ENCODE peak calls at places on chromosomes 12 and 14, in four cellular contexts. R is CD8-positive, alpha-beta memory T cell; Q is colonic mucosa; V is esophagus squamous epithelium. F is an unnamed sample.

GRCh38 chr12:77402726-77403125 is 337.4 kb upstream of the E2F7 start:
- DNase-seq in R (no peak), Q (no peak), V (no peak), F (no peak)

GRCh38 chr12:91331371-91331770 is 148.8 kb upstream of the DCN start:
- DNase-seq in R (no peak), Q (no peak), V (no peak), F (no peak)

GRCh38 chr12:77751939-77752338 is 78.8 kb upstream of the NAV3 start:
- DNase-seq in R (no peak), Q (no peak), V (no peak), F (no peak)

GRCh38 chr12:86521870-86522269 is 265.7 kb upstream of the MGAT4C start:
- DNase-seq in R (no peak), Q (no peak), V (no peak), F (no peak)

GRCh38 chr14:70785556-70785955 is 23.8 kb downstream of the MAP3K9 start:
- DNase-seq in R (no peak), Q (no peak), V (no peak), F (no peak)

GRCh38 chr12:88113871-88114270 is 28.0 kb downstream of the CEP290 start:
- DNase-seq in R (no peak), Q (no peak), V (no peak), F (no peak)

GRCh38 chr12:18752947-18753346 is 15.0 kb downstream of the CAPZA3 start:
- DNase-seq in R (no peak), Q (no peak), V (no peak), F (no peak)

GRCh38 chr12:104695453-104696148 is 238.9 kb downstream of the CHST11 start:
- DNase-seq in R (peak; percentile 80), Q (no peak), V (no peak), F (peak; percentile 58)

GRCh38 chr12:49347307-49348237 is 884 bp downstream of the DNAJC22 start:
- DNase-seq in R (peak; percentile 72), Q (peak; percentile 93), V (no peak), F (no peak)

GRCh38 chr12:14261861-14262260 is 103.6 kb upstream of the ATF7IP start:
- DNase-seq in R (no peak), Q (no peak), V (no peak), F (no peak)

GRCh38 chr12:14261096-14261495 is 104.4 kb upstream of the ATF7IP start:
- DNase-seq in R (no peak), Q (peak; percentile 33), V (no peak), F (no peak)

GRCh38 chr12:14259481-14260010 is 105.9 kb upstream of the ATF7IP start:
- DNase-seq in R (no peak), Q (no peak), V (no peak), F (no peak)

GRCh38 chr12:14258468-14258947 is 107.0 kb upstream of the ATF7IP start:
- DNase-seq in R (no peak), Q (peak; percentile 33), V (no peak), F (no peak)

DNA sequence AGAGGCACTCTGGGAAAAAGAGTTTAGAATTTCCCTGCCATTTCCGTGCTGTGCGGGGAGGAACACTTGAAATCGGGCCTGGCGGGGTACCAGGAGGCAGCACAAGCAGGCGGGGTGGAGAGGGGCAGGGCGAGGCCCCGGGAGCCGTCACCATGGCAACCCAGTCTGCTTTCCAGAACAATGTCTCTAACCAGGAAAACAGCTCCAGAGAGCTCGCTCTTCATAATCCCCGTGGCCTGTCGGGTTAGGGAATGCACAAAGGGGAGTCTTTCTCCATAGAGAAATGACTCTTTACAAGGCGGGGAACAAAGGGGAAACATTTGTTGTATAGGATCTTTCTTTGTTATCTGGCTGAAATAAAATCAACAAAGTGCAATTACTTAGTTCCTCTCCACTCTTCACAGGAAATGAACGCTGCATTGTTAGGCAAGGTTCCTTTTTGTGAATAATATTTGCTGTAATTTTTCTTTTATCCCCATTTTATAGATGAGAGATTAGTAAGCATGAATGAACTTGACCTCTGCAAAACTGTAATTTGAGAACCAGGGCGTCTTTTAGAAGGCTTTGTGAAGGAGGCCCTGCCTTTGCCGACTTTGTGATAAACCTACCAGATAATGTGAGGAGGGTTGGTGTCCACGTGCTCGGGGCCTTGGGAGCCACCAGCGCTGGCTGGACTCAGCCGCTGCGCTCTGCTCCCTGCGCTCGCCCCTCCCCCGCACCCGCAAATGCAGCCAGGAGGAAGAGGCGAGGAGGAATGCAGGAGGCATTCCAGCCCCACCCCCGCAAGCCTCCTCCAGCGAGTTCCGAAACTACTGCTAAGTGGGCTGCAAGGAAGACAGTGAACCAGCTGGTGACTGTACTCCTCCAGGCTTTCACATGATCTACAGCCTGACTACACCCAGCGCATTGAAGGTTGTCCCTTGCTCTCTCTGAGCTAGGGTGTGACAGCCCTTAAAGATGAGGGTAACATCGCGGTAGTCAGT is 105.2 kb upstream of the ATF7IP start:
- DNase-seq in R (no peak), Q (peak; percentile 94), V (peak; percentile 39), F (peak; percentile 78)
- H3K4me1 ChIP-seq in R (peaks cover 33% of the 10 kb centered on the region), Q (no peaks in the 10 kb centered on the region), V (peaks cover 37% of the 10 kb centered on the region), F (peaks cover 14% of the 10 kb centered on the region)

GRCh38 chr14:104254735-104255400 is 116.5 kb downstream of the KIF26A start:
- DNase-seq in R (no peak), Q (no peak), V (no peak), F (no peak)
- H3K36me3 ChIP-seq in R (no peaks in the 10 kb centered on the region), Q (no peaks in the 10 kb centered on the region), V (no peaks in the 10 kb centered on the region), F (no peaks in the 10 kb centered on the region)

DNA sequence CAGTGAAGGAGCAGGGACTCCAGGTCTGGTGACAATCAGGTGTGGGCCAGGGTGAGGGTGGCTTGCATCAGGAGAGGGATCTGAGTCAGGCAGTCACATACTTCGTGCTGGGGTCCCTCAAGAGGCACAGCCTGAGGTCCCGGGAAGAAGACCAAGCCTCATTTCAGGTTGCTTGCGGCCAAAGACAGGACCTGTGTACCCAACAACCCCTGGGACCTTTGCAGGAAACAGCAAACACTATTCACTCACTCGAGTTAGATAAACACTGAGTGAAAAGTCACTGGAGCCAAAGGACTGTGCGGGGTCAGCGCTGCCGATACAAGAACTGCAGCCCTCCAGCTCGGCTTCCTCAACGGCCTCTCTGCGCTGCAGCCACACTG is 104.4 kb downstream of the SINHCAF start:
- DNase-seq in R (no peak), Q (no peak), V (no peak), F (no peak)
- H3K4me3 ChIP-seq in R (no peak overlapping the region), Q (no peak overlapping the region), V (no peak overlapping the region), F (no peak overlapping the region)

DNA sequence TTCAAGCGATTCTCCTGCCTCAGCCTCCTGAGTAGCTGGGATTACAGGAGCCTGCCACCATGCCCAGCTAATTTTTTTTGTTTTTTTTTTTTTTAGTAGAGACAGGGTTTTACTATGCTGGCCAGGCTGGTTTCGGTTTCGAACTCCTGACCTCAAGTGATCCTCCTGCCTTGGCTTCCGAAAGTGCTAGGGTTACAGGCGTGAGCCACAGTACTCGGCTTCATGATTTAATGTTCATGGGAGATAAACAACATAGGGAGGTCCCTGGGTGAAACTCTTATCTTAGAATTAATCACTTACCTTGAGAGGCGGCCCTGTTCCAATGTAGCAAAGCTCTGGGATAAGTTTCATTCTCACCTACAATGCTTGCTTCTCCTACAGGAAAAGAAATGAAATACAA is 48.3 kb downstream of the SEL1L start:
- DNase-seq in R (peak; percentile 21), Q (no peak), V (no peak), F (no peak)
- H3K4me1 ChIP-seq in R (no peaks in the 10 kb centered on the region), Q (no peaks in the 10 kb centered on the region), V (no peaks in the 10 kb centered on the region), F (no peaks in the 10 kb centered on the region)

GRCh38 chr14:104885031-104885972 is 20.2 kb downstream of the CEP170B start:
- DNase-seq in R (no peak), Q (no peak), V (no peak), F (no peak)
- H3K36me3 ChIP-seq in R (no peaks in the 10 kb centered on the region), Q (peaks cover 3% of the 10 kb centered on the region), V (peaks cover 40% of the 10 kb centered on the region), F (peaks cover 49% of the 10 kb centered on the region)

DNA sequence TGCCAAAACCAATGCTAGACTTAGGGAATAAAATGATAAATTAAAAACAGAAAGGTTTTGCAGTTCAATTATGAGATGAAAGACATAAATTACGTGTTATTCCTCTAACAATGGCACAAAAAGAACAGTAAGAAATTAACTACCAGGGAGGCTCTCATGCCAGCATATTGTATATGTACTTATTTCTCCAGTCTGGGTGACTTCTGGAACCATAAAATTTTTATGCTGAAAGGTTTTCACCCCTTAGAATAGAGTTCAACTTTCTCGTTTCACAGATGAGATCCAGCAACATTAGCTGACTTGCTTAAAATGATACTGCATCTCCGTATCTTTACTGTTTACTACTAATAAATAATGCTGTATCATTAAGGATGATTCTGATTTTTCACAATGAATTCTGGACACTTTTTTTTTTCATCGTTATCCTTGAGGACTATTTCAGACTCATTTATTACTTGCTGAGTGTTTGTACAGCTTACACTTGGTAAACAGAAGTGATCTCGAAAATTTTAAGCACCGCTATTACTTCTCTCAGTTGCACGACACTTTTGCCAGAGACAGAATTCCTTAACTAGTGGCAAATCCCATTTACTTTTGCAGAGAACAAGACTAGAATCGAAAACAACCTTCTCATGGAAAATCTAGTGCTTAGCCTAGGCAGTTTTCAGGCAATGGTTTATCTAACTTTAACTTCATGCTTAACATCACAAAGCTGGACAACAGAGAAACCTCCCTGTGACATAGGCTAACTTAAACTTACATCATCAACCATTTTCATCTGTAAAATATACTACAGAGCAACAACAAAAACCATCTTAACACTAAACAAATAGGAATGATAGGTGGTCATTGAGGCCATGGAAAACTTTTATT is 2.7 kb downstream of the RSRC2 start:
- DNase-seq in R (no peak), Q (no peak), V (no peak), F (no peak)
- H3K4me3 ChIP-seq in R (peak overlapping the region; percentile 22), Q (peak overlapping the region; percentile 50), V (peak overlapping the region; percentile 77), F (peak overlapping the region; percentile 70)

GRCh38 chr12:123145211-123145610 is 5.7 kb downstream of the PITPNM2 start:
- DNase-seq in R (no peak), Q (no peak), V (no peak), F (no peak)
- H3K4me1 ChIP-seq in R (peaks cover 27% of the 10 kb centered on the region), Q (peaks cover 21% of the 10 kb centered on the region), V (peaks cover 26% of the 10 kb centered on the region), F (peaks cover 24% of the 10 kb centered on the region)

DNA sequence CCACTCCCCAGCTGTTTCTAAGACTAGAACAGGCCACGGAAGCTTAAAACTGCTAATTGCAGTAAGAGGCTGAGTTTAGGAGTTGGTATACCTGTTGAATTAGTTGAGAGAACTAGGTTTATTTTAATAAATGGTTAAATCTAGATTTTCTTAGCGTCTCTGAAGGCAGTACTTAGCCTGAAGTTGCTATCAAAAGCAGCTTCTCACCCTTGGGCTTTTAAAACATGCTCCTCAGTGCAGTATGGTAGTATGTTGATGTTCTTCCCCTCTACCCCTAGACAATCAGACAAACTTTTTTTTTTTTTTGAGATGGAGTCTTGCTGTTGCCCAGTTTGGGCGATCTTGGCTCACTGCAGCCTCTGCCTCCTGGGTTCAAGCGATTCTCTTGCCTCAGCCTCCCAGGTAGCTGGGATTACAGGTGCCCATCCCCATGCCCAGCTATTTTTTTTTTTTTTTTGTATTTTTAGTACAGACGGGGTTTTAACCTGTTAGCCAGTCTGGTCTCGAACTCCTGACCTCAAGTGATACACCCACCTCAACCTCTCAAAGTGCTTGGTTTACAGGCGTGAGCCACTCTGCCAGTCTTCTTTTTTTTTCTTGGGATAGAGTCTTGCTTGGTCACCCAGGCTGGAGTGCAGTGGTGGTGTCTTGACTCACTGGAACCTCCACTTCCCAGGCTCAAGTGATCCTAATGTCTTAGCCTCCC is 6.8 kb downstream of the SRSF5 start:
- DNase-seq in R (no peak), Q (no peak), V (no peak), F (no peak)
- H3K36me3 ChIP-seq in R (peaks cover 56% of the 10 kb centered on the region), Q (peaks cover 28% of the 10 kb centered on the region), V (peaks cover 55% of the 10 kb centered on the region), F (peaks cover 61% of the 10 kb centered on the region)

F was measured in thoracic aorta.